ENCODE peak calls at places on chromosome 16, in seven cellular contexts. T, X, C, H, A, M and R are unnamed samples.

GRCh38 chr16:57669476-57670162 is 1.5 kb downstream of the ADGRG3 start:
- DNase-seq in T (no peak), X (peak; percentile 55), C (no peak), H (no peak), A (no peak), M (no peak), R (no peak)

GRCh38 chr16:69105501-69106361 is at the start of gene HAS3:
- DNase-seq in T (peak; percentile 40), X (no peak), C (peak; percentile 49), H (peak; percentile 63), A (peak; percentile 48), M (peak; percentile 73), R (peak; percentile 24)

GRCh38 chr16:80526418-80527061 is 14.3 kb upstream of the DYNLRB2 start:
- DNase-seq in T (no peak), X (no peak), C (peak; percentile 69), H (peak; percentile 45), A (peak; percentile 55), M (peak; percentile 52), R (peak; percentile 25)

GRCh38 chr16:67926181-67926742 is 5.4 kb downstream of the CTRL start:
- DNase-seq in T (peak; percentile 64), X (no peak), C (peak; percentile 65), H (no peak), A (peak; percentile 30), M (peak; percentile 36), R (no peak)

GRCh38 chr16:89187337-89188063 is 12.8 kb downstream of the SLC22A31 start:
- DNase-seq in T (no peak), X (no peak), C (peak; percentile 25), H (no peak), A (no peak), M (no peak), R (no peak)

GRCh38 chr16:51151951-51152663 is 1.0 kb upstream of the SALL1 start:
- DNase-seq in T (peak; percentile 87), X (no peak), C (peak; percentile 85), H (no peak), A (peak; percentile 80), M (no peak), R (peak; percentile 59)

GRCh38 chr16:71526111-71526998 is at the start of gene CHST4:
- DNase-seq in T (no peak), X (no peak), C (peak; percentile 55), H (peak; percentile 48), A (peak; percentile 57), M (peak; percentile 57), R (peak; percentile 7)

GRCh38 chr16:24540575-24541240 is 1.3 kb downstream of the RBBP6 start:
- DNase-seq in T (no peak), X (no peak), C (no peak), H (no peak), A (peak; percentile 19), M (peak; percentile 7), R (no peak)

GRCh38 chr16:20610192-20610891 is 34.2 kb upstream of the ACSM2B start:
- DNase-seq in T (no peak), X (no peak), C (no peak), H (no peak), A (no peak), M (no peak), R (no peak)

GRCh38 chr16:31092330-31092729 is 2.3 kb downstream of the VKORC1 start:
- DNase-seq in T (no peak), X (no peak), C (peak; percentile 88), H (no peak), A (peak; percentile 55), M (no peak), R (peak; percentile 42)

GRCh38 chr16:73216932-73217331 is 169.0 kb upstream of the ZFHX3 start:
- DNase-seq in T (no peak), X (no peak), C (peak; percentile 54), H (no peak), A (peak; percentile 44), M (no peak), R (no peak)

GRCh38 chr16:55257971-55258613 is 65.9 kb upstream of the IRX6 start:
- DNase-seq in T (no peak), X (no peak), C (peak; percentile 50), H (peak; percentile 86), A (peak; percentile 26), M (peak; percentile 48), R (peak; percentile 23)

GRCh38 chr16:71249399-71249798 is 18.9 kb upstream of the HYDIN start:
- DNase-seq in T (no peak), X (no peak), C (no peak), H (no peak), A (no peak), M (no peak), R (no peak)

GRCh38 chr16:719815-720506 is 985 bp upstream of the ANTKMT start:
- DNase-seq in T (no peak), X (no peak), C (no peak), H (no peak), A (no peak), M (no peak), R (no peak)

GRCh38 chr16:57115504-57116182 is 23.3 kb downstream of the CPNE2 start:
- DNase-seq in T (peak; percentile 87), X (peak; percentile 78), C (peak; percentile 37), H (no peak), A (peak; percentile 28), M (no peak), R (no peak)

GRCh38 chr16:57150682-57151330 is 35.0 kb downstream of the PSME3IP1 start:
- DNase-seq in T (no peak), X (peak; percentile 47), C (no peak), H (no peak), A (peak; percentile 23), M (no peak), R (no peak)

GRCh38 chr16:49980166-49980565 is 44.9 kb upstream of the CNEP1R1 start:
- DNase-seq in T (no peak), X (no peak), C (no peak), H (no peak), A (peak; percentile 7), M (no peak), R (no peak)

DNA sequence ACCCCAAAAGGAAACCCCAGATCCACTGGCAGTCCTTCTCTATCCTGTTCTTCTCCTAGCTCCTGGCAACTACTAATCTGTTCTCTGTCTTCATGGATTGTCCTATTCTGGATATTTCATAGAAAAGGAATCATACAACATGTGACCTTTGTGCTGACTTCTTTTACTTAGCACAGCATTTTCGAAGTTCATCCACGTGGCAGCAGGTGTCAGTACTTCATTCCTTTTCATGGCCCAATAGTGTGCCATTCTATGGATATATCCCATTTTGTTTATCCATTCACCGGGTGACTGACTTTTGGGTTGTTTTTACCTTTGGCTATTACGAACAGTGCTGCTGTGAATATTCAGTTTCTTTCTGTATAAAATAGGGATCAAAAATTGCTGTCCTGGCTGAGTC is 10.4 kb upstream of the FA2H start:
- DNase-seq in T (no peak), X (no peak), C (no peak), H (no peak), A (no peak), M (no peak), R (no peak)
- TF ChIP-seq CTCF in T (no peak), X (no peak), C (no peak), H (no peak), A (no peak), M (no peak), R (no peak)

DNA sequence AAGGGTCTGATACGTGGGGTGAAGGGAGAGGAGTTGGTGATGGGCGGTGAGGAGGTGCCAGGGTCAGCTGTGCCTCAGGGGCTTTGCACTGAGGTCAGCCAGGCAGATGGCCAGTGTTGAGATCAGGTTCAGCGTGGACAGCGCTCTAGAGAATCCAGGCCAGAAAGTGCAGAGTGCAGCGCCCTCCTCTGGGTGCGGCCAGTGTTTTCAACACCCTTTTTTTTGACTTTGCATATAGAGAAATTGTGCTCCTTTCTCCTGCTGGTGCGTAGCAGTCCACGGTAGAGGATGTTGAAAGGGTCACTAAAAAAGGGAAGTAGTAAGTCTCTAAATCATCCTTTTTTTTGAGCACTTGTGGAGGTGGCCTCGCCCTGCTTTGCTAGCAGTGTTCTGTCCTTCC is 53.9 kb downstream of the BANP start:
- DNase-seq in T (no peak), X (peak; percentile 48), C (peak; percentile 44), H (no peak), A (no peak), M (no peak), R (no peak)
- TF ChIP-seq CTCF in T (no peak), X (no peak), C (peak; percentile 63), H (no peak), A (peak; percentile 20), M (no peak), R (no peak)

GRCh38 chr16:28846933-28847273 is 755 bp upstream of the TUFM start:
- DNase-seq in T (no peak), X (no peak), C (no peak), H (no peak), A (peak; percentile 6), M (no peak), R (no peak)

GRCh38 chr16:28845173-28846079 is 722 bp downstream of the TUFM start:
- DNase-seq in T (no peak), X (no peak), C (peak; percentile 45), H (no peak), A (peak; percentile 12), M (no peak), R (no peak)

GRCh38 chr16:28843766-28844165 is 2.4 kb downstream of the TUFM start:
- DNase-seq in T (no peak), X (no peak), C (no peak), H (no peak), A (no peak), M (no peak), R (no peak)

GRCh38 chr16:28844226-28844885 is 1.8 kb downstream of the TUFM start:
- DNase-seq in T (no peak), X (no peak), C (no peak), H (no peak), A (no peak), M (no peak), R (no peak)

DNA sequence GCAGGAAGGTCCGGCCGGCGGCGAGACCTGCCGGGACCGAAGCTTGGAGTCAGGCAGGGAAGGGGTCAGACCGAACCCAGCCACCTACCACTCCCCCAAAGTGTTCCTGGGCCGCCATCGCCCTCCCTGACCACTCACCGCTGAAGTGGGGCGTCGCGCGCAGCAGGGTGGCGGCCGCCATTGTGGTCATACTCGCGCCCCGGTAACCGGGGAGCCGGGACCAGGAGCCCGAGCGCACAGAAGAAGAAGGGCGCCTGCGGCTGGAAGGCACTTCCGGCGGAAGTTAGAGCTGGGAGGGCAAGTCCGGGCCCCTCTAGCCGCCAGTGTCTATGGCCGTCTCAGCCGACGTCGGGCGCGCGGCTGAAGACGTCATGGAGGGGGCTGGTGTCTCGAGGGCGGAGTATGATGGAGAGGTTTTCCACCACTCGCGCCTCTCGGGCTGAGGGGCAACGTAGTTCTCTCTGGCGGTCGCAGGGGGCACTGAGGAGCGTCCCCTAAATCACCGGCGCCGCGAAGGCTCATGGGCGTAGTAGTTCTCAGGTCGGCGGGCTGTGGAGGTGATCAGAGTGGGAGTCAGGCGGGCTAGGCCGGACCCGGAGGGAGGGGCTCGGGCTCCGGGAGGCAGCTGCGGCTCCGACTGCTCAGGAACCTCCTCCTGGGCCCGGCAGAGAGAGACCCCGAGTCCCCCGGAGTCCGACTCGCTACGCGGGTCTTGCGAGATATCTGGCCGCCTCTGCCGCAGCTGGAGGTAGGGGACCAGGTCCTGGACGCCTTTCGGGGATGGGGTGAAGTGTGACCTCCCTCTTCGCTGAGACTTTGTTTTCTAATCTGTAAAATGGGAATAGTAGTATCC is at the start of gene TUFM:
- DNase-seq in T (peak; percentile 98), X (peak; percentile 99), C (peak; percentile 98), H (peak; percentile 96), A (peak; percentile 98), M (peak; percentile 96), R (peak; percentile 89)
- TF ChIP-seq CTCF in T (peak; percentile 78), X (peak; percentile 61), C (peak; percentile 55), H (peak; percentile 63), A (peak; percentile 86), M (peak; percentile 84), R (peak; percentile 71)

DNA sequence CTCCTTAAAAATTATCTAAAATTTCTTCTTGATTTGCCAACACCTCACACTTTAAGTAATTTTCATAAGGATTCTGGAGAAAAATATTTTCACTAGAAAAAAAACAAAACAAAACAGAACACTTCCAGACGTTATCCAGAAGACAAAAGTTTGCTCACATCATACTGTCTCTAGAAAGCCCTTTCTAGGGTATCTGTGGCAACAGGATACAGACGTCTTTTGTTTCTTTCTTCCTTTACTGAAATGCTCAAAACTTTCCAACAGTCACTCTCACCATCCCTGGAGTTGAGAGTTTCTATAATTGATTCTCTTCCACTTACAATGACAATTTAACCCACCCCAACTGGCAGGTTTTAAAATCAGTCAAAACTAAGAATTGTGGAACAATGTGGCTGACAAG is 2.6 kb downstream of the ZC3H7A start:
- DNase-seq in T (no peak), X (no peak), C (no peak), H (no peak), A (no peak), M (no peak), R (no peak)
- TF ChIP-seq CTCF in T (no peak), X (no peak), C (no peak), H (no peak), A (no peak), M (no peak), R (no peak)